ENCODE peak calls at places on chromosomes 2 and 18, in four cellular contexts. L, C, E and J are unnamed samples.
A peak's percentile ranks its signal among the peaks of the same experiment; 100 is the strongest.

GRCh38 chr18:21163647-21164625 is 52.3 kb upstream of the ROCK1 start:
- DNase-seq in L (no peak), C (no peak), E (no peak), J (no peak)

GRCh38 chr2:112870851-112871830 is 34.6 kb upstream of the IL1B start:
- DNase-seq in L (no peak), C (no peak), E (no peak), J (no peak)

GRCh38 chr2:119049968-119050657 is 108.1 kb downstream of the MARCO start:
- DNase-seq in L (no peak), C (peak; percentile 19), E (peak; percentile 41), J (peak; percentile 65)

GRCh38 chr2:42252464-42252863 is 83.3 kb downstream of the EML4 start:
- DNase-seq in L (no peak), C (no peak), E (no peak), J (no peak)

GRCh38 chr2:234308814-234309195 is 188.1 kb downstream of the ARL4C start:
- DNase-seq in L (peak; percentile 71), C (no peak), E (no peak), J (no peak)

GRCh38 chr2:15730545-15731212 is 139.0 kb downstream of the DDX1 start:
- DNase-seq in L (peak; percentile 19), C (peak; percentile 80), E (peak; percentile 76), J (no peak)

GRCh38 chr2:116716444-116716843 is 1098.0 kb upstream of the DDX18 start:
- DNase-seq in L (no peak), C (no peak), E (no peak), J (no peak)

GRCh38 chr2:231929961-231930600 is 3.9 kb upstream of the NPPC start:
- DNase-seq in L (no peak), C (no peak), E (peak; percentile 78), J (peak; percentile 86)

GRCh38 chr2:26598336-26599006 is 42.7 kb downstream of the CIB4 start:
- DNase-seq in L (no peak), C (no peak), E (no peak), J (peak; percentile 19)

GRCh38 chr2:158967731-158968395 is 577 bp upstream of the TANC1 start:
- DNase-seq in L (no peak), C (no peak), E (no peak), J (peak; percentile 58)

GRCh38 chr2:186709529-186710455 is 15.9 kb downstream of the FAM171B start:
- DNase-seq in L (no peak), C (no peak), E (no peak), J (no peak)

GRCh38 chr2:79529636-79530035 is 16.8 kb downstream of the CTNNA2 start:
- DNase-seq in L (no peak), C (no peak), E (no peak), J (no peak)

GRCh38 chr18:3604626-3605408 is 154.8 kb downstream of the TGIF1 start:
- DNase-seq in L (peak; percentile 80), C (peak; percentile 93), E (no peak), J (no peak)

GRCh38 chr2:77008925-77009706 is 513.1 kb downstream of the LRRTM4 start:
- DNase-seq in L (no peak), C (no peak), E (no peak), J (no peak)

GRCh38 chr2:216822470-216822869 is 37.4 kb downstream of the TNP1 start:
- DNase-seq in L (no peak), C (no peak), E (no peak), J (no peak)

GRCh38 chr18:74896390-74896991 is 298.8 kb downstream of the ZNF407 start:
- DNase-seq in L (no peak), C (peak; percentile 62), E (peak; percentile 10), J (peak; percentile 60)

GRCh38 chr18:37230762-37231161 is 334.8 kb downstream of the CELF4 start:
- DNase-seq in L (no peak), C (no peak), E (no peak), J (no peak)

GRCh38 chr2:230411484-230412368 is 4.3 kb upstream of the SP100 start:
- DNase-seq in L (no peak), C (peak; percentile 62), E (peak; percentile 75), J (peak; percentile 48)

GRCh38 chr2:193584001-193584400 is 1389.3 kb upstream of the TMEFF2 start:
- DNase-seq in L (no peak), C (peak; percentile 30), E (no peak), J (peak; percentile 66)

GRCh38 chr18:63185979-63186378 is 133.6 kb downstream of the BCL2 start:
- DNase-seq in L (no peak), C (no peak), E (no peak), J (no peak)
- TF ChIP-seq ATF3 in L (no peak), C (no peak), E (no peak), J (no peak)

GRCh38 chr18:9736942-9737813 is 29.1 kb downstream of the RAB31 start:
- DNase-seq in L (no peak), C (no peak), E (no peak), J (no peak)
- TF ChIP-seq CREM in L (no peak), C (no peak), E (no peak), J (no peak)

GRCh38 chr2:203492965-203493364 is 42.1 kb downstream of the RAPH1 start:
- DNase-seq in L (no peak), C (no peak), E (no peak), J (no peak)
- TF ChIP-seq ATF3 in L (no peak), C (no peak), E (no peak), J (no peak)

GRCh38 chr2:173958198-173958846 is 6.9 kb downstream of the SP3 start:
- DNase-seq in L (no peak), C (peak; percentile 40), E (no peak), J (no peak)

GRCh38 chr2:173959358-173959884 is 5.8 kb downstream of the SP3 start:
- DNase-seq in L (no peak), C (no peak), E (no peak), J (peak; percentile 20)

GRCh38 chr2:173962036-173962435 is 3.1 kb downstream of the SP3 start:
- DNase-seq in L (no peak), C (no peak), E (no peak), J (no peak)

GRCh38 chr2:173961346-173961705 is 3.8 kb downstream of the SP3 start:
- DNase-seq in L (no peak), C (peak; percentile 73), E (no peak), J (no peak)

DNA sequence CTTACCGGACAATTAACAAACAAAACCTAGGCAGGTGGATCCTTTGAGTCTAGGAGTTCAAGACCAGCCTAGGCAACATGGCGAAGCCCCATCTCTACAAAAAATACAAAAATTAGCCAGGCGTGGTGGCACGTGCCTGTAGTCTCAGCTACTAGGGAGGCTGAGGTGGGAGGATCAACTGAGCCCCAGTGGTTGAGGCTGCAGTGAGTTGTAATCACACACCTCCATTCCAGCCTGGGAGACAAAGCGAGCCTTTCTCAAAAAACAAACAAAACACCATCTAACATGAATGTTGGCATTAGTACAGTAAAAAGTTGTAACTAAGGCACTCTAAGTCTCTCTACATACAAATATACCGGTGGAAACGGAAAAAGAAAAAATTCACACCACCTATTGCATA is 5.3 kb downstream of the SP3 start:
- DNase-seq in L (no peak), C (no peak), E (no peak), J (no peak)
- TF ChIP-seq CREM in L (no peak), C (no peak), E (no peak), J (no peak)

DNA sequence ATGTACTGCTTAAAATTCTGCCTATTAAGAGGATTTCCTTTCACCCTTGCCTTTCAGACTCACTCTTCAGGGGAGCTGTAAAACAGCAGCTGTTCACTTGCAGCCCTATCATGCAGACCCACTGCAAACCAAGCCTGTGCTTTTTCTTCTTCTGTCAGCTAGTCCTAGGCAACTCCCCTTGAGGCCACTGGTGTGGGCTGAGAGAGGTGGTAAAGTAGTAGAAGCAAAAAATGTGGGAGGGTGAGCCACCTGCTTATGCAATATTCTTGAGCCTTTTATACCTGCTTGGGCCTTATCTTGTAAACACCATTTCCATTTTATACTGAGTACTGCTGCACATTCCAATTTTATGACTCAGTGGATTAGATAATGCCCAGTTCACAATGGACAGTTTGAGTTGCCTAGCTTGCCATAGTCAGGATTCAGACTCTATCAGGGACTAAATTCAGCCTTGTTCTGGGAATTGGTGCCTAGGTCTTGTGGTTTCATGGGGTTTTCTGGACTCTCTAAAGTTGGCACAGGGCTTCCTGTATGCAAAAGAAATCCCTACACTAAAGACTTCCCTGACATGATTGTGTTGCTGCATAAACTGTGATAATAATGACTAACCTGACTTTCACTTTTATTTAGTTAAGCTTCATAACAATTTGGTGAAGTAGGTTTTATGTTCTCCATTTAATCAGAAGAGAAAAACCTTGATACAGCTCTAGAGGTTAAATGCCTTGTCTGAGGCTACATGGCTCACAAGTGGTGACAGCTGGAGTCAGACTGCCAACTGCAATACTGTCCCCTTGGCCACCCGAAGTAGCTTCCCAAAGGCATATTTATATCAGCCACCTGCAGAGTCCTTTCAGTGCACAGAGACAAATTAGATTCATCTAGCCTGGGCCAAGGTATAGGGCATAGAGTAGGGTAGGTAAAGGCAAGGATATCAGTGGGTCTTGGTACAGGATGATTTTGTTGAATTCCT is 47.4 kb upstream of the KDM3A start:
- DNase-seq in L (no peak), C (no peak), E (no peak), J (no peak)
- TF ChIP-seq ATF3 in L (no peak), C (no peak), E (no peak), J (no peak)

GRCh38 chr2:134462791-134463725 is 209.2 kb downstream of the MGAT5 start:
- DNase-seq in L (no peak), C (no peak), E (no peak), J (no peak)
- TF ChIP-seq CREM in L (no peak), C (no peak), E (no peak), J (no peak)